ENCODE peak calls at places on chromosome 6, in ten cellular contexts. R is heart right ventricle; U is choroid plexus epithelial cell; M is activated naive CD4-positive, alpha-beta T cell treated with anti-CD3 and anti-CD28 coated beads for 36 hours; J is H9; X is HS-5; T is H7; Y is ACHN; S is EL; W is A549. C is an unnamed sample.

GRCh38 chr6:168713839-168714238 is 272.9 kb downstream of the SMOC2 start:
- DNase-seq in U (peak), S (no peak), W (peak), R (no peak), M (no peak), J (no peak), X (no peak), T (no peak), Y (peak), C (no peak)

GRCh38 chr6:118618676-118619377 is 32.6 kb downstream of the CEP85L start:
- DNase-seq in X (no peak), T (peak), J (peak), U (peak), M (peak), W (peak), R (peak), S (peak), Y (peak), C (no peak)

GRCh38 chr6:142871910-142872331 is 73.1 kb downstream of the HIVEP2 start:
- DNase-seq in M (peak), T (no peak), S (peak), J (no peak), W (no peak), Y (peak), U (peak), X (peak), R (no peak), C (peak)

GRCh38 chr6:44043479-44044153 is 83.6 kb downstream of the MRPL14 start:
- DNase-seq in M (no peak), T (peak), J (peak), W (peak), R (peak), X (no peak), Y (no peak), S (peak), U (no peak), C (no peak)

GRCh38 chr6:167573461-167574215 is 248.8 kb downstream of the TTLL2 start:
- DNase-seq in S (no peak), Y (no peak), M (no peak), X (no peak), U (no peak), J (no peak), R (no peak), W (no peak), T (peak), C (no peak)

GRCh38 chr6:52815167-52816092 is 11.8 kb upstream of the GSTA1 start:
- DNase-seq in T (peak), J (peak), S (peak), W (peak), Y (peak), U (peak), M (peak), R (no peak), X (no peak), C (no peak)

GRCh38 chr6:136323431-136324112 is 33.9 kb upstream of the BCLAF1 start:
- DNase-seq in J (no peak), R (no peak), M (no peak), X (no peak), W (no peak), Y (no peak), T (no peak), S (no peak), U (peak), C (no peak)

GRCh38 chr6:9225441-9225871 is 790.1 kb upstream of the SLC35B3 start:
- DNase-seq in M (no peak), R (no peak), U (no peak), Y (no peak), T (no peak), W (no peak), S (peak), J (no peak), X (no peak), C (peak)

GRCh38 chr6:92589970-92590369 is 829.4 kb downstream of the EPHA7 start:
- DNase-seq in X (peak), Y (no peak), S (no peak), W (no peak), R (no peak), J (no peak), M (no peak), T (no peak), U (peak), C (no peak)